ENCODE peak calls at places on chromosomes 4 and X, in five cellular contexts. Q is epithelial cell of esophagus, S is NB4, Z is fibroblast of lung, D is AG09309. H is an unnamed sample.

GRCh38 chrX:136065044-136065671 is 79.9 kb downstream of the SLC9A6 start:
- DNase-seq in Q (peak; percentile 72), S (peak; percentile 6), Z (peak; percentile 72), D (no peak), H (peak; percentile 48)

GRCh38 chr4:115152081-115152480 is 38.7 kb upstream of the NDST4 start:
- DNase-seq in Q (no peak), S (no peak), Z (no peak), D (no peak), H (no peak)

GRCh38 chrX:53321216-53321942 is 40.0 kb upstream of the IQSEC2 start:
- DNase-seq in Q (no peak), S (peak; percentile 19), Z (no peak), D (no peak), H (no peak)

GRCh38 chr4:104446431-104446925 is 48.2 kb downstream of the CXXC4 start:
- DNase-seq in Q (no peak), S (no peak), Z (no peak), D (no peak), H (no peak)

GRCh38 chr4:57605374-57605773 is 495.2 kb upstream of the IGFBP7 start:
- DNase-seq in Q (no peak), S (peak; percentile 5), Z (no peak), D (no peak), H (no peak)

GRCh38 chr4:2939383-2940243 is 23.6 kb downstream of the NOP14 start:
- DNase-seq in Q (no peak), S (peak; percentile 36), Z (no peak), D (no peak), H (no peak)

GRCh38 chrX:70322784-70323183 is 32.9 kb downstream of the KIF4A start:
- DNase-seq in Q (no peak), S (no peak), Z (no peak), D (no peak), H (no peak)

GRCh38 chr4:172232966-172233365 is 419.8 kb downstream of the GALNTL6 start:
- DNase-seq in Q (peak; percentile 1), S (no peak), Z (no peak), D (no peak), H (no peak)

GRCh38 chr4:17476811-17477210 is 35.1 kb downstream of the QDPR start:
- DNase-seq in Q (no peak), S (peak; percentile 46), Z (no peak), D (no peak), H (no peak)

GRCh38 chr4:150366487-150366999 is 215.4 kb upstream of the MAB21L2 start:
- DNase-seq in Q (no peak), S (no peak), Z (no peak), D (no peak), H (no peak)

GRCh38 chrX:11629593-11630211 is 36.0 kb downstream of the ARHGAP6 start:
- DNase-seq in Q (peak; percentile 32), S (no peak), Z (peak; percentile 92), D (peak; percentile 25), H (peak; percentile 26)

GRCh38 chrX:3244203-3244743 is 102.2 kb downstream of the MXRA5 start:
- DNase-seq in Q (peak; percentile 33), S (no peak), Z (peak; percentile 77), D (peak; percentile 73), H (no peak)

GRCh38 chr4:1674682-1675081 is 9.4 kb downstream of the FAM53A start:
- DNase-seq in Q (no peak), S (no peak), Z (no peak), D (no peak), H (no peak)

GRCh38 chrX:53686151-53686885 is at the start of gene HUWE1:
- DNase-seq in Q (peak; percentile 58), S (peak; percentile 88), Z (peak; percentile 73), D (no peak), H (no peak)

GRCh38 chr4:108303488-108304177 is 134.9 kb upstream of the LEF1 start:
- DNase-seq in Q (peak; percentile 58), S (no peak), Z (peak; percentile 22), D (no peak), H (no peak)

GRCh38 chrX:56765816-56766553 is 36.9 kb downstream of the NBDY start:
- DNase-seq in Q (no peak), S (no peak), Z (no peak), D (no peak), H (no peak)

GRCh38 chr4:22473268-22473667 is 42.6 kb downstream of the ADGRA3 start:
- DNase-seq in Q (peak; percentile 89), S (peak; percentile 8), Z (peak; percentile 93), D (peak; percentile 21), H (peak; percentile 44)

GRCh38 chr4:142211444-142211843 is 575.1 kb downstream of the IL15 start:
- DNase-seq in Q (no peak), S (no peak), Z (no peak), D (no peak), H (no peak)

GRCh38 chr4:122542411-122543236 is 78.2 kb downstream of the IL21 start:
- DNase-seq in Q (peak; percentile 25), S (no peak), Z (peak; percentile 76), D (peak; percentile 29), H (peak; percentile 13)

GRCh38 chr4:41361831-41362646 is 105.3 kb downstream of the UCHL1 start:
- DNase-seq in Q (no peak), S (no peak), Z (no peak), D (no peak), H (no peak)

GRCh38 chrX:146090732-146091131 is 273.1 kb downstream of the SLITRK2 start:
- DNase-seq in Q (no peak), S (no peak), Z (no peak), D (no peak), H (no peak)

GRCh38 chr4:165839615-165840333 is 33.3 kb upstream of the TLL1 start:
- DNase-seq in Q (peak; percentile 63), S (no peak), Z (no peak), D (no peak), H (no peak)

GRCh38 chrX:47497274-47497673 is 14.3 kb upstream of the ZNF41 start:
- DNase-seq in Q (peak; percentile 32), S (peak; percentile 39), Z (peak; percentile 67), D (no peak), H (no peak)

GRCh38 chrX:43949669-43950068 is 23.5 kb downstream of the NDP start:
- DNase-seq in Q (peak; percentile 15), S (no peak), Z (no peak), D (no peak), H (no peak)

GRCh38 chrX:253451-254297 is 27.5 kb upstream of the PLCXD1 start:
- DNase-seq in Q (no peak), S (no peak), Z (no peak), D (no peak), H (no peak)

GRCh38 chr4:47013373-47013772 is 18.0 kb upstream of the GABRB1 start:
- DNase-seq in Q (no peak), S (no peak), Z (no peak), D (no peak), H (no peak)

GRCh38 chr4:110636677-110637407 is 14.0 kb upstream of the PITX2 start:
- DNase-seq in Q (no peak), S (no peak), Z (no peak), D (peak; percentile 60), H (no peak)

GRCh38 chr4:110639207-110640092 is 16.6 kb upstream of the PITX2 start:
- DNase-seq in Q (no peak), S (no peak), Z (no peak), D (no peak), H (no peak)

GRCh38 chr4:110636231-110636676 is 13.4 kb upstream of the PITX2 start:
- DNase-seq in Q (no peak), S (no peak), Z (no peak), D (no peak), H (no peak)

GRCh38 chr4:110638347-110638746 is 15.5 kb upstream of the PITX2 start:
- DNase-seq in Q (no peak), S (no peak), Z (no peak), D (no peak), H (no peak)

GRCh38 chr4:110637408-110638131 is 14.7 kb upstream of the PITX2 start:
- DNase-seq in Q (no peak), S (no peak), Z (no peak), D (no peak), H (no peak)
- TF ChIP-seq CTCF in Q (no peak), S (no peak), Z (peak; percentile 9), D (peak; percentile 37), H (no peak)

GRCh38 chrX:40172169-40172979 is 74.6 kb upstream of the BCOR start:
- DNase-seq in Q (peak; percentile 38), S (peak; percentile 49), Z (peak; percentile 56), D (no peak), H (no peak)

GRCh38 chrX:40174594-40175415 is 77.0 kb upstream of the BCOR start:
- DNase-seq in Q (peak; percentile 41), S (peak; percentile 72), Z (peak; percentile 55), D (no peak), H (no peak)

GRCh38 chrX:40172980-40173661 is 75.4 kb upstream of the BCOR start:
- DNase-seq in Q (no peak), S (no peak), Z (no peak), D (no peak), H (no peak)

GRCh38 chrX:40175416-40176255 is 77.9 kb upstream of the BCOR start:
- DNase-seq in Q (peak; percentile 15), S (peak; percentile 93), Z (peak; percentile 45), D (no peak), H (no peak)

GRCh38 chrX:40173662-40174593 is 76.2 kb upstream of the BCOR start:
- DNase-seq in Q (no peak), S (peak; percentile 91), Z (no peak), D (no peak), H (no peak)
- H3K4me3 ChIP-seq in Q (no peak overlapping the region), S (peak overlapping the region; percentile 70), Z (no peak overlapping the region), D (no peak overlapping the region), H (peak overlapping the region; percentile 64)

GRCh38 chr4:69025191-69025998 is 70.9 kb upstream of the UGT2B7 start:
- DNase-seq in Q (peak; percentile 13), S (peak; percentile 17), Z (no peak), D (no peak), H (no peak)
- TF ChIP-seq CTCF in Q (peak; percentile 25), S (peak; percentile 17), Z (peak; percentile 1), D (no peak), H (peak; percentile 74)

GRCh38 chr4:158172558-158173258 is at the start of gene GASK1B:
- DNase-seq in Q (peak; percentile 69), S (peak; percentile 35), Z (peak; percentile 80), D (no peak), H (peak; percentile 40)

GRCh38 chr4:158169931-158170690 is 2.7 kb downstream of the GASK1B start:
- DNase-seq in Q (peak; percentile 9), S (no peak), Z (peak; percentile 48), D (no peak), H (no peak)

GRCh38 chr4:158170691-158171455 is 2.0 kb downstream of the GASK1B start:
- DNase-seq in Q (peak; percentile 94), S (no peak), Z (peak; percentile 34), D (no peak), H (no peak)

GRCh38 chr4:158172196-158172557 is 648 bp downstream of the GASK1B start:
- DNase-seq in Q (peak; percentile 19), S (no peak), Z (peak; percentile 81), D (no peak), H (no peak)

DNA sequence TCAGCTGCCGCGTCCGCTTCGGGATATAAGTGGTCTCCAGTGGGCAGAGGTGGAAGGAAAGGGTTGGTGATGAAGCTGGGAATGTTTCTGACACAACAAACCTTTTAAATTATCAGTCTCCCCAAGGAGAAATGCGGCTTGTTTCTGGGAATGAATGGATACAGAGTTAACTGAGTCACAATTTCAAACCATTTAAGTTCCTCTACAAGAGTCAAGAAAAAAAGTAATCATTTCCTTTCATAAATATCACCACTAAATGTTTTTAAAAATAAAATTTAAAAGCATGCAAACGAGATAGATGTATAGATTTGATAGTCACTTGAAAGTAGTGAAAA is 1.4 kb downstream of the GASK1B start:
- DNase-seq in Q (no peak), S (no peak), Z (no peak), D (no peak), H (no peak)
- H3K4me3 ChIP-seq in Q (peak overlapping the region; percentile 54), S (no peak overlapping the region), Z (peak overlapping the region; percentile 70), D (peak overlapping the region; percentile 54), H (no peak overlapping the region)